ENCODE peak calls at places on chromosomes 5 and 9, in nine cellular contexts. B is HEK293T; G is heart right ventricle; J is T-helper 2 cell; Z is T-helper 17 cell; K is tibial artery; I is pons; T is stimulated activated CD8-positive, alpha-beta memory T cell treated with anti-CD3 and anti-CD28 coated beads, Interleukin-4, amount 100 ng/mL, for 48 hours; D is AG08396. C is an unnamed sample.

GRCh38 chr9:79143211-79143610 is 428.6 kb upstream of the TLE4 start:
- DNase-seq in B (no peak), G (no peak), J (no peak), Z (no peak), K (no peak), I (no peak), T (no peak), D (no peak), C (no peak)

GRCh38 chr5:124649548-124650501 is 96.6 kb downstream of the ZNF608 start:
- DNase-seq in B (peak), G (peak), J (peak), Z (peak), K (peak), I (peak), T (peak), D (peak), C (no peak)

GRCh38 chr9:79759460-79759859 is 187.7 kb downstream of the TLE4 start:
- DNase-seq in B (no peak), G (no peak), J (no peak), Z (no peak), K (no peak), I (no peak), T (no peak), D (no peak), C (no peak)

GRCh38 chr5:123512631-123513461 is 869 bp downstream of the CSNK1G3 start:
- DNase-seq in B (peak), G (peak), J (peak), Z (peak), K (no peak), I (peak), T (peak), D (peak), C (no peak)

GRCh38 chr5:8633706-8634105 is 764.8 kb downstream of the MTRR start:
- DNase-seq in B (no peak), G (no peak), J (no peak), Z (no peak), K (no peak), I (no peak), T (no peak), D (no peak), C (no peak)

GRCh38 chr5:103259705-103260355 is 1.3 kb downstream of the MACIR start:
- DNase-seq in B (peak), G (no peak), J (no peak), Z (no peak), K (peak), I (peak), T (peak), D (peak), C (no peak)

GRCh38 chr9:121278535-121279169 is 10.7 kb downstream of the GSN start:
- DNase-seq in B (peak), G (peak), J (no peak), Z (no peak), K (peak), I (peak), T (peak), D (peak), C (peak)

GRCh38 chr5:123786411-123786810 is 274.4 kb downstream of the CSNK1G3 start:
- DNase-seq in B (no peak), G (no peak), J (no peak), Z (no peak), K (no peak), I (peak), T (no peak), D (no peak), C (no peak)

GRCh38 chr5:68415177-68416085 is 199.9 kb downstream of the PIK3R1 start:
- DNase-seq in B (no peak), G (peak), J (no peak), Z (no peak), K (peak), I (no peak), T (no peak), D (no peak), C (no peak)

GRCh38 chr9:22718653-22719052 is 272.0 kb downstream of the DMRTA1 start:
- DNase-seq in B (no peak), G (no peak), J (no peak), Z (no peak), K (no peak), I (no peak), T (no peak), D (no peak), C (no peak)

GRCh38 chr9:70625078-70625477 is 210.6 kb upstream of the KLF9 start:
- DNase-seq in B (no peak), G (no peak), J (no peak), Z (no peak), K (no peak), I (no peak), T (no peak), D (no peak), C (no peak)

GRCh38 chr9:135887585-135888050 is 19.7 kb downstream of the CAMSAP1 start:
- DNase-seq in B (no peak), G (no peak), J (no peak), Z (peak), K (no peak), I (peak), T (peak), D (no peak), C (no peak)

GRCh38 chr5:77210091-77211012 is at the start of gene PDE8B:
- DNase-seq in B (no peak), G (no peak), J (no peak), Z (no peak), K (no peak), I (no peak), T (no peak), D (peak), C (no peak)

GRCh38 chr9:93207326-93207814 is 23.4 kb downstream of the WNK2 start:
- DNase-seq in B (no peak), G (peak), J (no peak), Z (no peak), K (peak), I (peak), T (no peak), D (peak), C (no peak)

GRCh38 chr9:126791406-126792230 is 13.2 kb upstream of the ZBTB43 start:
- DNase-seq in B (peak), G (no peak), J (no peak), Z (no peak), K (no peak), I (no peak), T (no peak), D (peak), C (peak)

GRCh38 chr5:171166766-171167165 is 142.3 kb upstream of the TLX3 start:
- DNase-seq in B (no peak), G (no peak), J (no peak), Z (no peak), K (no peak), I (no peak), T (no peak), D (no peak), C (no peak)

GRCh38 chr5:114450516-114450909 is 88.6 kb downstream of the KCNN2 start:
- DNase-seq in B (peak), G (peak), J (no peak), Z (no peak), K (no peak), I (no peak), T (no peak), D (peak), C (no peak)

GRCh38 chr9:93965830-93966577 is 10.8 kb upstream of the BARX1 start:
- DNase-seq in B (no peak), G (no peak), J (no peak), Z (no peak), K (no peak), I (no peak), T (no peak), D (no peak), C (no peak)

GRCh38 chr9:119398350-119398749 is 29.1 kb upstream of the BRINP1 start:
- DNase-seq in B (no peak), G (no peak), J (no peak), Z (no peak), K (no peak), I (no peak), T (no peak), D (no peak), C (no peak)

GRCh38 chr9:108416321-108416720 is 439.5 kb downstream of the ACTL7B start:
- DNase-seq in B (no peak), G (no peak), J (no peak), Z (no peak), K (no peak), I (no peak), T (no peak), D (no peak), C (no peak)

GRCh38 chr5:17308326-17309065 is 91.1 kb downstream of the BASP1 start:
- DNase-seq in B (no peak), G (no peak), J (no peak), Z (no peak), K (no peak), I (no peak), T (no peak), D (no peak), C (no peak)

GRCh38 chr5:11903614-11904269 is 504 bp downstream of the CTNND2 start:
- DNase-seq in B (no peak), G (no peak), J (no peak), Z (no peak), K (no peak), I (no peak), T (no peak), D (peak), C (peak)

GRCh38 chr5:122611401-122611800 is 163.5 kb upstream of the SNX2 start:
- DNase-seq in B (no peak), G (no peak), J (no peak), Z (no peak), K (no peak), I (no peak), T (no peak), D (no peak), C (no peak)

GRCh38 chr5:154713615-154714125 is 41.5 kb upstream of the LARP1 start:
- DNase-seq in B (no peak), G (no peak), J (no peak), Z (no peak), K (no peak), I (no peak), T (no peak), D (no peak), C (no peak)

GRCh38 chr9:103444157-103444556 is 449.0 kb downstream of the CYLC2 start:
- DNase-seq in B (no peak), G (no peak), J (no peak), Z (no peak), K (no peak), I (no peak), T (no peak), D (no peak), C (no peak)

GRCh38 chr9:87160148-87161107 is 213.1 kb upstream of the GAS1 start:
- DNase-seq in B (no peak), G (peak), J (no peak), Z (no peak), K (no peak), I (no peak), T (no peak), D (no peak), C (no peak)

GRCh38 chr9:112819635-112820496 is 69.3 kb downstream of the SNX30 start:
- DNase-seq in B (peak), G (peak), J (no peak), Z (no peak), K (peak), I (peak), T (no peak), D (peak), C (no peak)

GRCh38 chr5:142360607-142361120 is 35.8 kb upstream of the SPRY4 start:
- DNase-seq in B (peak), G (no peak), J (no peak), Z (no peak), K (no peak), I (no peak), T (no peak), D (no peak), C (no peak)